ENCODE peak calls at places on chromosomes 1 and 21, in ten cellular contexts. One of them, this sample, is unnamed.

GRCh38 chr1:77037990-77038389 is 170.7 kb downstream of the ST6GALNAC5 start:
- DNase-seq in activated T-helper 1 cell treated with Interleukin-2 at 50 U/mL for 16 hours: no peak
- DNase-seq in BJ: no peak
- DNase-seq in stimulated activated CD8-positive, alpha-beta memory T cell treated with anti-CD3 and anti-CD28 coated beads, Interleukin-4, amount 100 ng/mL, for 24 hours: no peak
- DNase-seq in stimulated activated CD4-positive, alpha-beta T cell treated with anti-CD3 and anti-CD28 coated beads, Interleukin-1b, Interleukin-23, amount 100 ng/mL, for 4 hours: no peak
- DNase-seq in activated CD4-positive, alpha-beta T cell treated with anti-CD3 and anti-CD28 coated beads, Interleukin-2, amount 10 ng/mL, durations not matched to agents 7 days and 5 days: no peak
- DNase-seq in choroid plexus epithelial cell: no peak
- DNase-seq in mammary epithelial cell: peak
- DNase-seq in glutamatergic neuron: no peak
- DNase-seq in posterior cingulate gyrus: peak
- DNase-seq in this sample: no peak

GRCh38 chr1:218266356-218266755 is 18.7 kb upstream of the RRP15 start:
- DNase-seq in activated T-helper 1 cell treated with Interleukin-2 at 50 U/mL for 16 hours: no peak
- DNase-seq in BJ: no peak
- DNase-seq in stimulated activated CD8-positive, alpha-beta memory T cell treated with anti-CD3 and anti-CD28 coated beads, Interleukin-4, amount 100 ng/mL, for 24 hours: no peak
- DNase-seq in stimulated activated CD4-positive, alpha-beta T cell treated with anti-CD3 and anti-CD28 coated beads, Interleukin-1b, Interleukin-23, amount 100 ng/mL, for 4 hours: no peak
- DNase-seq in activated CD4-positive, alpha-beta T cell treated with anti-CD3 and anti-CD28 coated beads, Interleukin-2, amount 10 ng/mL, durations not matched to agents 7 days and 5 days: no peak
- DNase-seq in choroid plexus epithelial cell: peak
- DNase-seq in mammary epithelial cell: no peak
- DNase-seq in glutamatergic neuron: no peak
- DNase-seq in posterior cingulate gyrus: no peak
- DNase-seq in this sample: no peak

GRCh38 chr1:108503062-108503740 is 53.1 kb downstream of the NBPF6 start:
- DNase-seq in activated T-helper 1 cell treated with Interleukin-2 at 50 U/mL for 16 hours: no peak
- DNase-seq in BJ: peak
- DNase-seq in stimulated activated CD8-positive, alpha-beta memory T cell treated with anti-CD3 and anti-CD28 coated beads, Interleukin-4, amount 100 ng/mL, for 24 hours: no peak
- DNase-seq in stimulated activated CD4-positive, alpha-beta T cell treated with anti-CD3 and anti-CD28 coated beads, Interleukin-1b, Interleukin-23, amount 100 ng/mL, for 4 hours: no peak
- DNase-seq in activated CD4-positive, alpha-beta T cell treated with anti-CD3 and anti-CD28 coated beads, Interleukin-2, amount 10 ng/mL, durations not matched to agents 7 days and 5 days: no peak
- DNase-seq in choroid plexus epithelial cell: peak
- DNase-seq in mammary epithelial cell: no peak
- DNase-seq in glutamatergic neuron: no peak
- DNase-seq in posterior cingulate gyrus: no peak
- DNase-seq in this sample: no peak

GRCh38 chr1:154453155-154453554 is 48.0 kb downstream of the IL6R start:
- DNase-seq in activated T-helper 1 cell treated with Interleukin-2 at 50 U/mL for 16 hours: no peak
- DNase-seq in BJ: no peak
- DNase-seq in stimulated activated CD8-positive, alpha-beta memory T cell treated with anti-CD3 and anti-CD28 coated beads, Interleukin-4, amount 100 ng/mL, for 24 hours: no peak
- DNase-seq in stimulated activated CD4-positive, alpha-beta T cell treated with anti-CD3 and anti-CD28 coated beads, Interleukin-1b, Interleukin-23, amount 100 ng/mL, for 4 hours: no peak
- DNase-seq in activated CD4-positive, alpha-beta T cell treated with anti-CD3 and anti-CD28 coated beads, Interleukin-2, amount 10 ng/mL, durations not matched to agents 7 days and 5 days: no peak
- DNase-seq in choroid plexus epithelial cell: no peak
- DNase-seq in mammary epithelial cell: no peak
- DNase-seq in glutamatergic neuron: no peak
- DNase-seq in posterior cingulate gyrus: peak
- DNase-seq in this sample: no peak

GRCh38 chr1:3067671-3068399 is 1.2 kb upstream of the PRDM16 start:
- DNase-seq in activated T-helper 1 cell treated with Interleukin-2 at 50 U/mL for 16 hours: no peak
- DNase-seq in BJ: no peak
- DNase-seq in stimulated activated CD8-positive, alpha-beta memory T cell treated with anti-CD3 and anti-CD28 coated beads, Interleukin-4, amount 100 ng/mL, for 24 hours: no peak
- DNase-seq in stimulated activated CD4-positive, alpha-beta T cell treated with anti-CD3 and anti-CD28 coated beads, Interleukin-1b, Interleukin-23, amount 100 ng/mL, for 4 hours: no peak
- DNase-seq in activated CD4-positive, alpha-beta T cell treated with anti-CD3 and anti-CD28 coated beads, Interleukin-2, amount 10 ng/mL, durations not matched to agents 7 days and 5 days: no peak
- DNase-seq in choroid plexus epithelial cell: no peak
- DNase-seq in mammary epithelial cell: no peak
- DNase-seq in glutamatergic neuron: peak
- DNase-seq in posterior cingulate gyrus: peak
- DNase-seq in this sample: no peak

GRCh38 chr1:109385417-109385816 is 12.3 kb downstream of the SORT1 start:
- DNase-seq in activated T-helper 1 cell treated with Interleukin-2 at 50 U/mL for 16 hours: no peak
- DNase-seq in BJ: no peak
- DNase-seq in stimulated activated CD8-positive, alpha-beta memory T cell treated with anti-CD3 and anti-CD28 coated beads, Interleukin-4, amount 100 ng/mL, for 24 hours: no peak
- DNase-seq in stimulated activated CD4-positive, alpha-beta T cell treated with anti-CD3 and anti-CD28 coated beads, Interleukin-1b, Interleukin-23, amount 100 ng/mL, for 4 hours: no peak
- DNase-seq in activated CD4-positive, alpha-beta T cell treated with anti-CD3 and anti-CD28 coated beads, Interleukin-2, amount 10 ng/mL, durations not matched to agents 7 days and 5 days: no peak
- DNase-seq in choroid plexus epithelial cell: no peak
- DNase-seq in mammary epithelial cell: no peak
- DNase-seq in glutamatergic neuron: no peak
- DNase-seq in posterior cingulate gyrus: peak
- DNase-seq in this sample: no peak

GRCh38 chr1:225658041-225658440 is 5.1 kb upstream of the ENAH start:
- DNase-seq in activated T-helper 1 cell treated with Interleukin-2 at 50 U/mL for 16 hours: no peak
- DNase-seq in BJ: no peak
- DNase-seq in stimulated activated CD8-positive, alpha-beta memory T cell treated with anti-CD3 and anti-CD28 coated beads, Interleukin-4, amount 100 ng/mL, for 24 hours: no peak
- DNase-seq in stimulated activated CD4-positive, alpha-beta T cell treated with anti-CD3 and anti-CD28 coated beads, Interleukin-1b, Interleukin-23, amount 100 ng/mL, for 4 hours: no peak
- DNase-seq in activated CD4-positive, alpha-beta T cell treated with anti-CD3 and anti-CD28 coated beads, Interleukin-2, amount 10 ng/mL, durations not matched to agents 7 days and 5 days: no peak
- DNase-seq in choroid plexus epithelial cell: peak
- DNase-seq in mammary epithelial cell: no peak
- DNase-seq in glutamatergic neuron: no peak
- DNase-seq in posterior cingulate gyrus: no peak
- DNase-seq in this sample: no peak

GRCh38 chr1:208231929-208232360 is 12.2 kb downstream of the PLXNA2 start:
- DNase-seq in activated T-helper 1 cell treated with Interleukin-2 at 50 U/mL for 16 hours: no peak
- DNase-seq in BJ: no peak
- DNase-seq in stimulated activated CD8-positive, alpha-beta memory T cell treated with anti-CD3 and anti-CD28 coated beads, Interleukin-4, amount 100 ng/mL, for 24 hours: no peak
- DNase-seq in stimulated activated CD4-positive, alpha-beta T cell treated with anti-CD3 and anti-CD28 coated beads, Interleukin-1b, Interleukin-23, amount 100 ng/mL, for 4 hours: no peak
- DNase-seq in activated CD4-positive, alpha-beta T cell treated with anti-CD3 and anti-CD28 coated beads, Interleukin-2, amount 10 ng/mL, durations not matched to agents 7 days and 5 days: no peak
- DNase-seq in choroid plexus epithelial cell: peak
- DNase-seq in mammary epithelial cell: no peak
- DNase-seq in glutamatergic neuron: peak
- DNase-seq in posterior cingulate gyrus: peak
- DNase-seq in this sample: no peak

GRCh38 chr1:63917571-63918394 is 144.0 kb downstream of the ROR1 start:
- DNase-seq in activated T-helper 1 cell treated with Interleukin-2 at 50 U/mL for 16 hours: no peak
- DNase-seq in BJ: no peak
- DNase-seq in stimulated activated CD8-positive, alpha-beta memory T cell treated with anti-CD3 and anti-CD28 coated beads, Interleukin-4, amount 100 ng/mL, for 24 hours: no peak
- DNase-seq in stimulated activated CD4-positive, alpha-beta T cell treated with anti-CD3 and anti-CD28 coated beads, Interleukin-1b, Interleukin-23, amount 100 ng/mL, for 4 hours: no peak
- DNase-seq in activated CD4-positive, alpha-beta T cell treated with anti-CD3 and anti-CD28 coated beads, Interleukin-2, amount 10 ng/mL, durations not matched to agents 7 days and 5 days: peak
- DNase-seq in choroid plexus epithelial cell: peak
- DNase-seq in mammary epithelial cell: no peak
- DNase-seq in glutamatergic neuron: peak
- DNase-seq in posterior cingulate gyrus: no peak
- DNase-seq in this sample: no peak

GRCh38 chr21:38637161-38637560 is 138.9 kb upstream of the ERG start:
- DNase-seq in activated T-helper 1 cell treated with Interleukin-2 at 50 U/mL for 16 hours: no peak
- DNase-seq in BJ: no peak
- DNase-seq in stimulated activated CD8-positive, alpha-beta memory T cell treated with anti-CD3 and anti-CD28 coated beads, Interleukin-4, amount 100 ng/mL, for 24 hours: no peak
- DNase-seq in stimulated activated CD4-positive, alpha-beta T cell treated with anti-CD3 and anti-CD28 coated beads, Interleukin-1b, Interleukin-23, amount 100 ng/mL, for 4 hours: no peak
- DNase-seq in activated CD4-positive, alpha-beta T cell treated with anti-CD3 and anti-CD28 coated beads, Interleukin-2, amount 10 ng/mL, durations not matched to agents 7 days and 5 days: no peak
- DNase-seq in choroid plexus epithelial cell: no peak
- DNase-seq in mammary epithelial cell: no peak
- DNase-seq in glutamatergic neuron: no peak
- DNase-seq in posterior cingulate gyrus: no peak
- DNase-seq in this sample: no peak

GRCh38 chr1:164647211-164647610 is 88.2 kb downstream of the PBX1 start:
- DNase-seq in activated T-helper 1 cell treated with Interleukin-2 at 50 U/mL for 16 hours: no peak
- DNase-seq in BJ: no peak
- DNase-seq in stimulated activated CD8-positive, alpha-beta memory T cell treated with anti-CD3 and anti-CD28 coated beads, Interleukin-4, amount 100 ng/mL, for 24 hours: no peak
- DNase-seq in stimulated activated CD4-positive, alpha-beta T cell treated with anti-CD3 and anti-CD28 coated beads, Interleukin-1b, Interleukin-23, amount 100 ng/mL, for 4 hours: no peak
- DNase-seq in activated CD4-positive, alpha-beta T cell treated with anti-CD3 and anti-CD28 coated beads, Interleukin-2, amount 10 ng/mL, durations not matched to agents 7 days and 5 days: no peak
- DNase-seq in choroid plexus epithelial cell: no peak
- DNase-seq in mammary epithelial cell: no peak
- DNase-seq in glutamatergic neuron: no peak
- DNase-seq in posterior cingulate gyrus: no peak
- DNase-seq in this sample: no peak

GRCh38 chr1:65813956-65814355 is 21.3 kb downstream of the PDE4B start:
- DNase-seq in activated T-helper 1 cell treated with Interleukin-2 at 50 U/mL for 16 hours: no peak
- DNase-seq in BJ: no peak
- DNase-seq in stimulated activated CD8-positive, alpha-beta memory T cell treated with anti-CD3 and anti-CD28 coated beads, Interleukin-4, amount 100 ng/mL, for 24 hours: no peak
- DNase-seq in stimulated activated CD4-positive, alpha-beta T cell treated with anti-CD3 and anti-CD28 coated beads, Interleukin-1b, Interleukin-23, amount 100 ng/mL, for 4 hours: no peak
- DNase-seq in activated CD4-positive, alpha-beta T cell treated with anti-CD3 and anti-CD28 coated beads, Interleukin-2, amount 10 ng/mL, durations not matched to agents 7 days and 5 days: no peak
- DNase-seq in choroid plexus epithelial cell: no peak
- DNase-seq in mammary epithelial cell: peak
- DNase-seq in glutamatergic neuron: peak
- DNase-seq in posterior cingulate gyrus: peak
- DNase-seq in this sample: no peak